ENCODE peak calls at places on chromosomes 6 and 20, in nine cellular contexts. W, I, Y, O, G, H, P, V and N are unnamed samples.

GRCh38 chr6:56677559-56677958 is 34.9 kb upstream of the DST start:
- DNase-seq in W (no peak), I (no peak), Y (no peak), O (no peak), G (no peak), H (no peak), P (no peak), V (peak), N (peak)

GRCh38 chr6:148464319-148465010 is 121.8 kb downstream of the SASH1 start:
- DNase-seq in W (peak), I (peak), Y (peak), O (peak), G (peak), H (no peak), P (peak), V (peak), N (peak)

GRCh38 chr20:57943291-57943690 is 233.5 kb upstream of the PMEPA1 start:
- DNase-seq in W (no peak), I (no peak), Y (no peak), O (no peak), G (no peak), H (no peak), P (no peak), V (no peak), N (no peak)

GRCh38 chr6:53703047-53703446 is 37.5 kb upstream of the KLHL31 start:
- DNase-seq in W (no peak), I (no peak), Y (no peak), O (no peak), G (no peak), H (no peak), P (no peak), V (no peak), N (no peak)

GRCh38 chr20:25324412-25324811 is 66.2 kb downstream of the ABHD12 start:
- DNase-seq in W (no peak), I (no peak), Y (no peak), O (peak), G (no peak), H (no peak), P (peak), V (no peak), N (no peak)

GRCh38 chr6:36120539-36120938 is 9.8 kb upstream of the MAPK13 start:
- DNase-seq in W (no peak), I (no peak), Y (no peak), O (no peak), G (peak), H (peak), P (no peak), V (no peak), N (no peak)

GRCh38 chr6:80607814-80608391 is 501.4 kb downstream of the BCKDHB start:
- DNase-seq in W (no peak), I (peak), Y (no peak), O (no peak), G (no peak), H (no peak), P (no peak), V (peak), N (peak)

GRCh38 chr20:22775671-22776139 is 191.3 kb upstream of the FOXA2 start:
- DNase-seq in W (no peak), I (peak), Y (no peak), O (no peak), G (no peak), H (no peak), P (no peak), V (peak), N (peak)

GRCh38 chr20:52190437-52191131 is 995 bp downstream of the ZFP64 start:
- DNase-seq in W (peak), I (peak), Y (no peak), O (no peak), G (peak), H (no peak), P (no peak), V (peak), N (peak)

GRCh38 chr20:36606171-36607116 is 865 bp downstream of the RAB5IF start:
- DNase-seq in W (no peak), I (peak), Y (no peak), O (no peak), G (peak), H (no peak), P (no peak), V (peak), N (peak)

GRCh38 chr6:126380072-126380583 is 40.2 kb downstream of the CENPW start:
- DNase-seq in W (no peak), I (no peak), Y (no peak), O (no peak), G (peak), H (no peak), P (no peak), V (no peak), N (no peak)

GRCh38 chr20:23679448-23680092 is 9.3 kb downstream of the CST4 start:
- DNase-seq in W (no peak), I (no peak), Y (no peak), O (no peak), G (no peak), H (no peak), P (no peak), V (no peak), N (no peak)

GRCh38 chr6:42159431-42160024 is 13.6 kb upstream of the GUCA1A start:
- DNase-seq in W (no peak), I (no peak), Y (no peak), O (no peak), G (no peak), H (no peak), P (no peak), V (no peak), N (no peak)